ENCODE peak calls at places on chromosomes 3 and 15, in five cellular contexts. Y, R, I, D and P are unnamed samples.

GRCh38 chr3:196991581-196992460 is 23.2 kb upstream of the PIGZ start:
- DNase-seq in I (no peak), R (no peak), D (no peak), Y (peak; percentile 2), P (no peak)

GRCh38 chr15:33985751-33986150 is 17.5 kb downstream of the CHRM5 start:
- DNase-seq in D (no peak), Y (no peak), R (no peak), I (no peak), P (no peak)

GRCh38 chr3:183114374-183114773 is 15.1 kb upstream of the MCCC1 start:
- DNase-seq in Y (no peak), I (no peak), D (no peak), R (no peak), P (no peak)

GRCh38 chr15:82113116-82113715 is 67.4 kb upstream of the MEX3B start:
- DNase-seq in I (no peak), D (no peak), Y (no peak), R (no peak), P (no peak)

GRCh38 chr3:110969229-110970211 is 102.1 kb upstream of the NECTIN3 start:
- DNase-seq in R (no peak), Y (no peak), I (no peak), D (no peak), P (no peak)

GRCh38 chr3:161310649-161311423 is 60.5 kb downstream of the SPTSSB start:
- DNase-seq in R (peak; percentile 23), Y (peak; percentile 77), D (no peak), I (no peak), P (no peak)

GRCh38 chr3:55405436-55405835 is 81.7 kb downstream of the WNT5A start:
- DNase-seq in Y (peak; percentile 39), D (no peak), R (no peak), I (no peak), P (peak; percentile 6)

GRCh38 chr3:72205297-72205696 is 420.3 kb upstream of the PROK2 start:
- DNase-seq in R (no peak), D (no peak), I (no peak), Y (no peak), P (no peak)

GRCh38 chr15:65183847-65184159 is 1.3 kb downstream of the CLPX start:
- DNase-seq in R (no peak), Y (no peak), I (no peak), D (no peak), P (no peak)